ENCODE peak calls at places on chromosome 11, in four cellular contexts. One of them, this sample, is unnamed.

GRCh38 chr11:23006730-23007129 is 146.5 kb upstream of the CCDC179 start:
- DNase-seq in nephron progenitor cell: no peak
- DNase-seq in NCI-H510A treated with DMSO at 0.1 percent for 48 hours: no peak
- DNase-seq in SJSA1: no peak
- DNase-seq in this sample: no peak

GRCh38 chr11:131910491-131911387 is 540.3 kb downstream of the NTM start:
- DNase-seq in SJSA1: no peak
- DNase-seq in nephron progenitor cell: peak
- DNase-seq in NCI-H510A treated with DMSO at 0.1 percent for 48 hours: peak
- DNase-seq in this sample: peak

GRCh38 chr11:72807789-72808188 is 6.4 kb upstream of the ATG16L2 start:
- DNase-seq in NCI-H510A treated with DMSO at 0.1 percent for 48 hours: no peak
- DNase-seq in SJSA1: no peak
- DNase-seq in nephron progenitor cell: no peak
- DNase-seq in this sample: no peak

GRCh38 chr11:10329935-10330334 is 25.1 kb downstream of the ADM start:
- DNase-seq in NCI-H510A treated with DMSO at 0.1 percent for 48 hours: no peak
- DNase-seq in SJSA1: peak
- DNase-seq in nephron progenitor cell: no peak
- DNase-seq in this sample: no peak

GRCh38 chr11:13145461-13145860 is 132.1 kb upstream of the BMAL1 start:
- DNase-seq in nephron progenitor cell: no peak
- DNase-seq in SJSA1: no peak
- DNase-seq in NCI-H510A treated with DMSO at 0.1 percent for 48 hours: no peak
- DNase-seq in this sample: no peak

GRCh38 chr11:130719516-130719915 is 196.8 kb downstream of the SNX19 start:
- DNase-seq in SJSA1: peak
- DNase-seq in nephron progenitor cell: no peak
- DNase-seq in NCI-H510A treated with DMSO at 0.1 percent for 48 hours: no peak
- DNase-seq in this sample: no peak

GRCh38 chr11:125347261-125347585 is 148.8 kb downstream of the FEZ1 start:
- DNase-seq in NCI-H510A treated with DMSO at 0.1 percent for 48 hours: no peak
- DNase-seq in nephron progenitor cell: no peak
- DNase-seq in SJSA1: no peak
- DNase-seq in this sample: no peak

GRCh38 chr11:72724021-72724561 is 28.1 kb downstream of the ARAP1 start:
- DNase-seq in nephron progenitor cell: no peak
- DNase-seq in NCI-H510A treated with DMSO at 0.1 percent for 48 hours: no peak
- DNase-seq in SJSA1: no peak
- DNase-seq in this sample: no peak

GRCh38 chr11:19458231-19458630 is 217.5 kb upstream of the E2F8 start:
- DNase-seq in NCI-H510A treated with DMSO at 0.1 percent for 48 hours: no peak
- DNase-seq in SJSA1: no peak
- DNase-seq in nephron progenitor cell: no peak
- DNase-seq in this sample: no peak

GRCh38 chr11:78219493-78220217 is 30.9 kb downstream of the USP35 start:
- DNase-seq in SJSA1: no peak
- DNase-seq in nephron progenitor cell: no peak
- DNase-seq in NCI-H510A treated with DMSO at 0.1 percent for 48 hours: no peak
- DNase-seq in this sample: no peak

GRCh38 chr11:93494341-93494740 is 48.9 kb downstream of the SMCO4 start:
- DNase-seq in nephron progenitor cell: no peak
- DNase-seq in SJSA1: no peak
- DNase-seq in NCI-H510A treated with DMSO at 0.1 percent for 48 hours: no peak
- DNase-seq in this sample: no peak

GRCh38 chr11:96827164-96827563 is 437.4 kb downstream of the JRKL start:
- DNase-seq in NCI-H510A treated with DMSO at 0.1 percent for 48 hours: no peak
- DNase-seq in nephron progenitor cell: peak
- DNase-seq in SJSA1: no peak
- DNase-seq in this sample: no peak

GRCh38 chr11:33307984-33308383 is 50.8 kb downstream of the HIPK3 start:
- DNase-seq in NCI-H510A treated with DMSO at 0.1 percent for 48 hours: no peak
- DNase-seq in nephron progenitor cell: no peak
- DNase-seq in SJSA1: no peak
- DNase-seq in this sample: no peak

GRCh38 chr11:129768356-129768755 is 47.3 kb upstream of the TMEM45B start:
- DNase-seq in NCI-H510A treated with DMSO at 0.1 percent for 48 hours: no peak
- DNase-seq in nephron progenitor cell: no peak
- DNase-seq in SJSA1: no peak
- DNase-seq in this sample: no peak

GRCh38 chr11:849951-850776 is 7.5 kb downstream of the TSPAN4 start:
- DNase-seq in NCI-H510A treated with DMSO at 0.1 percent for 48 hours: no peak
- DNase-seq in SJSA1: no peak
- DNase-seq in nephron progenitor cell: no peak
- DNase-seq in this sample: no peak

GRCh38 chr11:68928108-68928429 is 24.4 kb downstream of the IGHMBP2 start:
- DNase-seq in NCI-H510A treated with DMSO at 0.1 percent for 48 hours: no peak
- DNase-seq in nephron progenitor cell: no peak
- DNase-seq in SJSA1: no peak
- DNase-seq in this sample: no peak

GRCh38 chr11:19766810-19767209 is 54.2 kb downstream of the NAV2 start:
- DNase-seq in SJSA1: no peak
- DNase-seq in NCI-H510A treated with DMSO at 0.1 percent for 48 hours: no peak
- DNase-seq in nephron progenitor cell: no peak
- DNase-seq in this sample: no peak

GRCh38 chr11:128905345-128906184 is 14.4 kb downstream of the KCNJ5 start:
- DNase-seq in SJSA1: peak
- DNase-seq in NCI-H510A treated with DMSO at 0.1 percent for 48 hours: peak
- DNase-seq in nephron progenitor cell: peak
- DNase-seq in this sample: no peak

GRCh38 chr11:8533332-8533731 is 60.7 kb downstream of the STK33 start:
- DNase-seq in NCI-H510A treated with DMSO at 0.1 percent for 48 hours: peak
- DNase-seq in SJSA1: no peak
- DNase-seq in nephron progenitor cell: no peak
- DNase-seq in this sample: no peak

GRCh38 chr11:103483996-103484395 is 374.8 kb downstream of the DYNC2H1 start:
- DNase-seq in NCI-H510A treated with DMSO at 0.1 percent for 48 hours: no peak
- DNase-seq in SJSA1: no peak
- DNase-seq in nephron progenitor cell: no peak
- DNase-seq in this sample: no peak

GRCh38 chr11:78032090-78032489 is 9.0 kb upstream of the KCTD14 start:
- DNase-seq in NCI-H510A treated with DMSO at 0.1 percent for 48 hours: no peak
- DNase-seq in SJSA1: no peak
- DNase-seq in nephron progenitor cell: no peak
- DNase-seq in this sample: no peak

GRCh38 chr11:1072116-1072820 is 2.4 kb upstream of the MUC2 start:
- DNase-seq in nephron progenitor cell: no peak
- DNase-seq in NCI-H510A treated with DMSO at 0.1 percent for 48 hours: no peak
- DNase-seq in SJSA1: peak
- DNase-seq in this sample: no peak

GRCh38 chr11:42407379-42407778 is 904.4 kb upstream of the API5 start:
- DNase-seq in SJSA1: no peak
- DNase-seq in NCI-H510A treated with DMSO at 0.1 percent for 48 hours: peak
- DNase-seq in nephron progenitor cell: peak
- DNase-seq in this sample: peak

GRCh38 chr11:129750343-129751292 is 65.0 kb upstream of the TMEM45B start:
- DNase-seq in SJSA1: no peak
- DNase-seq in NCI-H510A treated with DMSO at 0.1 percent for 48 hours: peak
- DNase-seq in nephron progenitor cell: peak
- DNase-seq in this sample: peak

GRCh38 chr11:111378773-111379499 is at the start of gene POU2AF1:
- DNase-seq in nephron progenitor cell: no peak
- DNase-seq in NCI-H510A treated with DMSO at 0.1 percent for 48 hours: no peak
- DNase-seq in SJSA1: no peak
- DNase-seq in this sample: no peak

GRCh38 chr11:1568451-1568911 is 3.6 kb downstream of the DUSP8 start:
- DNase-seq in NCI-H510A treated with DMSO at 0.1 percent for 48 hours: no peak
- DNase-seq in SJSA1: no peak
- DNase-seq in nephron progenitor cell: no peak
- DNase-seq in this sample: peak

GRCh38 chr11:68308068-68308467 is 4.3 kb upstream of the LRP5 start:
- DNase-seq in NCI-H510A treated with DMSO at 0.1 percent for 48 hours: no peak
- DNase-seq in SJSA1: no peak
- DNase-seq in nephron progenitor cell: no peak
- DNase-seq in this sample: no peak

GRCh38 chr11:74434528-74434927 is 32.8 kb downstream of the KCNE3 start:
- DNase-seq in nephron progenitor cell: no peak
- DNase-seq in SJSA1: no peak
- DNase-seq in NCI-H510A treated with DMSO at 0.1 percent for 48 hours: no peak
- DNase-seq in this sample: no peak

GRCh38 chr11:10041803-10042202 is 252.2 kb downstream of the SBF2 start:
- DNase-seq in nephron progenitor cell: no peak
- DNase-seq in SJSA1: no peak
- DNase-seq in NCI-H510A treated with DMSO at 0.1 percent for 48 hours: no peak
- DNase-seq in this sample: no peak

GRCh38 chr11:87366766-87367405 is 329.2 kb downstream of the TMEM135 start:
- DNase-seq in NCI-H510A treated with DMSO at 0.1 percent for 48 hours: no peak
- DNase-seq in SJSA1: no peak
- DNase-seq in nephron progenitor cell: no peak
- DNase-seq in this sample: no peak

GRCh38 chr11:111067994-111068393 is 177.5 kb upstream of the POU2AF2 start:
- DNase-seq in nephron progenitor cell: no peak
- DNase-seq in SJSA1: no peak
- DNase-seq in NCI-H510A treated with DMSO at 0.1 percent for 48 hours: no peak
- DNase-seq in this sample: no peak

GRCh38 chr11:69209421-69209820 is 53.7 kb downstream of the SMIM38 start:
- DNase-seq in nephron progenitor cell: no peak
- DNase-seq in NCI-H510A treated with DMSO at 0.1 percent for 48 hours: no peak
- DNase-seq in SJSA1: peak
- DNase-seq in this sample: no peak

GRCh38 chr11:69257838-69258658 is 35.9 kb upstream of the MYEOV start:
- DNase-seq in nephron progenitor cell: no peak
- DNase-seq in SJSA1: no peak
- DNase-seq in NCI-H510A treated with DMSO at 0.1 percent for 48 hours: no peak
- DNase-seq in this sample: no peak

This sample was measured in glutamatergic neuron.